ENCODE peak calls at places on chromosomes 16 and 17, in eight cellular contexts. O is transverse colon, R is prostate gland, A is stomach, Z is HCT116, M is spleen, E is sigmoid colon, N is GM12878. L is an unnamed sample. For H3K4me1, the result is how much of the 10 kb centered on the place peaks cover.

GRCh38 chr17:46003907-46004748 is 5.1 kb downstream of the STH start:
- DNase-seq in A (peak), R (peak), Z (no peak), M (no peak), O (peak), N (no peak), E (peak), L (no peak)

GRCh38 chr17:51873302-51873701 is 285.2 kb downstream of the CA10 start:
- DNase-seq in E (no peak), R (no peak), Z (no peak), O (no peak), A (no peak), N (no peak), M (no peak), L (no peak)

GRCh38 chr16:50583211-50583610 is 35.0 kb downstream of the NKD1 start:
- DNase-seq in R (no peak), M (no peak), E (no peak), N (no peak), A (no peak), O (no peak), Z (no peak), L (no peak)

GRCh38 chr17:51166987-51167931 is 1.0 kb downstream of the NME2 start:
- DNase-seq in E (no peak), A (peak), R (peak), Z (no peak), O (peak), M (peak), N (no peak), L (no peak)

GRCh38 chr16:50272111-50272571 is 5.8 kb downstream of the ADCY7 start:
- DNase-seq in M (peak), N (no peak), O (no peak), A (no peak), Z (no peak), R (no peak), E (peak), L (no peak)

GRCh38 chr17:16980813-16981731 is 9.2 kb upstream of the TNFRSF13B start:
- DNase-seq in M (peak), O (peak), N (peak), E (no peak), A (no peak), R (no peak), Z (no peak), L (no peak)

GRCh38 chr16:75108792-75109731 is 7.5 kb downstream of the LDHD start:
- DNase-seq in Z (peak), M (peak), N (peak), R (peak), O (peak), E (peak), A (peak), L (peak)

GRCh38 chr17:29115906-29116651 is 64.1 kb downstream of the MYO18A start:
- DNase-seq in R (no peak), N (no peak), E (no peak), A (no peak), O (no peak), Z (peak), M (no peak), L (no peak)

GRCh38 chr16:55000595-55000994 is 69.9 kb downstream of the IRX5 start:
- DNase-seq in Z (no peak), A (no peak), M (no peak), O (no peak), R (no peak), E (no peak), N (no peak), L (no peak)

GRCh38 chr17:44610871-44611270 is 45.4 kb upstream of the MEIOC start:
- DNase-seq in E (no peak), R (no peak), M (no peak), O (no peak), Z (no peak), A (no peak), N (no peak), L (no peak)

GRCh38 chr16:379961-380836 is 1.6 kb downstream of the PGAP6 start:
- DNase-seq in Z (no peak), O (no peak), N (no peak), A (no peak), E (no peak), M (no peak), R (no peak), L (no peak)

GRCh38 chr17:49694847-49695697 is 12.7 kb downstream of the SLC35B1 start:
- DNase-seq in R (peak), A (peak), Z (no peak), E (peak), N (no peak), M (peak), O (peak), L (no peak)

GRCh38 chr16:51155901-51156810 is 5.1 kb upstream of the SALL1 start:
- DNase-seq in Z (no peak), N (no peak), O (no peak), R (no peak), E (no peak), M (no peak), A (no peak), L (no peak)

GRCh38 chr16:31537362-31537921 is 9.7 kb downstream of the AHSP start:
- DNase-seq in O (no peak), Z (no peak), A (no peak), E (no peak), N (no peak), R (no peak), M (no peak), L (no peak)

GRCh38 chr17:81385320-81386111 is 9.7 kb upstream of the BAHCC1 start:
- DNase-seq in Z (no peak), E (peak), R (no peak), O (peak), A (no peak), M (no peak), N (no peak), L (no peak)
- TF ChIP-seq POLR2AphosphoS5 in Z (no peak), E (peak), R (no peak), O (no peak), A (no peak), M (no peak), N (no peak), L (no peak)

DNA sequence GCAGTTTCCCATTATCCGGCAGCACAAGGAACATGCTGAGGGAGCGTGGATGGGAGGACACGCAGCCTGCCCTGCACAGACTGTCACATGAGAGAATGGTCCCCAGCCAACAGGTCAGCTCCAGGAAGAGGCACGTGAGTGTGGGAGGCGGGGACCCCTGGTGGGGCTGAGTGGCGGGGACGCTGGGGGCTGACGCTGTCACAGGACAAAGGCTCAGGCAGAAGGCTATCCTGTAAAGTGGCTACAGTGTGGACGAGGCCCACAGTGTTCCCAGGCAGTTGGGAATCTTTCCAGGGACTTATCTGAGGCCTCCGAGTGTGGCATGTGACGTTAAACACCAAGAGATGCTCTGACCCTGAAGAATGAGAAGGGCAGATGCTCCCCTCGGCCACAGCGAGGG is 30.4 kb downstream of the MBTPS1 start:
- DNase-seq in Z (no peak), N (no peak), R (no peak), M (no peak), A (no peak), E (no peak), O (no peak), L (no peak)
- H3K4me1 ChIP-seq in Z (under half), N (under half), R (under half), M (under half), A (under half), E (under half), O (under half), L (under half)

GRCh38 chr17:3698139-3698538 is 2.2 kb upstream of the P2RX5 start:
- DNase-seq in N (no peak), O (no peak), R (no peak), Z (no peak), A (no peak), E (no peak), M (no peak), L (no peak)

GRCh38 chr17:3695129-3695722 is 729 bp downstream of the P2RX5 start:
- DNase-seq in O (peak), Z (no peak), E (no peak), A (no peak), M (no peak), N (no peak), R (no peak), L (no peak)

GRCh38 chr17:3693829-3694231 is 2.1 kb downstream of the P2RX5 start:
- DNase-seq in E (no peak), N (peak), A (no peak), O (peak), Z (no peak), M (no peak), R (no peak), L (no peak)

GRCh38 chr17:3697157-3697515 is 1.2 kb upstream of the P2RX5 start:
- DNase-seq in O (no peak), N (no peak), M (no peak), R (no peak), Z (no peak), E (no peak), A (no peak), L (no peak)

DNA sequence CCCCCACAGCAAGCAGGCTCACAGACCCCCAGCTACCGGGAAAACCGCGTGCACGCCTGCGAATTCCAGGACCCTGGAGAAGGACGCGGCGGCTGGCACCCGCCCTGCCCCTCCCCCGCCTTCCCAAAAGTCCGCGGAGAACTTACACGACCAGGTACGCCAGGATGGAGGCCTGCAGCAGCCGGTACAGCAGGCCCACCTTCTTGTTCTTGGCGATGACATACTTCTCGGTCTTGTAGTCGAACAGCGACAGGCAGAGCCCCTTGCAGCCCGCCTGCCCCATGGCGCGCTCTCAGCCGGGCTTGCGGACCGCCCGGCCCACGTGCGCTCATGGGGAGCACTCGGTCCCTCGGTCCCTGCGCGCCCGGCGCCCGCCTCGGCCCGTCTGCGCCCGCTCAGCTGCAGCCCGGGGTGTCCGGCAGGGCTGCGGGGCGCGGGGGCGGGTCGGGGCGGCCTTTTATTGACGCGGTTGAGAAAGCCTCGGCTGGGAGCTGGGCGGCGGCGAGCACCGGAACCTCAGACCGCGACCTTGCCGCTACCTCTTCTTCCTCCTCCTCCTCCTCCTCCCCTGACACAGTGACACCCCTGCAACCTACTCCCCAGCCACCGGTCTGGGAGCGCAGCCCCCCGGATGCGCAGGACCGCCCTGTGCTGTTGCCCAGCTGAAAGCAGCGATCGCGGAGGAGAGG is at the start of gene P2RX5:
- DNase-seq in M (peak), Z (no peak), R (no peak), A (no peak), E (no peak), N (no peak), O (peak), L (no peak)
- TF ChIP-seq POLR2A in M (no peak), Z (no peak), R (no peak), A (no peak), E (no peak), N (peak), O (no peak), L (no peak)

DNA sequence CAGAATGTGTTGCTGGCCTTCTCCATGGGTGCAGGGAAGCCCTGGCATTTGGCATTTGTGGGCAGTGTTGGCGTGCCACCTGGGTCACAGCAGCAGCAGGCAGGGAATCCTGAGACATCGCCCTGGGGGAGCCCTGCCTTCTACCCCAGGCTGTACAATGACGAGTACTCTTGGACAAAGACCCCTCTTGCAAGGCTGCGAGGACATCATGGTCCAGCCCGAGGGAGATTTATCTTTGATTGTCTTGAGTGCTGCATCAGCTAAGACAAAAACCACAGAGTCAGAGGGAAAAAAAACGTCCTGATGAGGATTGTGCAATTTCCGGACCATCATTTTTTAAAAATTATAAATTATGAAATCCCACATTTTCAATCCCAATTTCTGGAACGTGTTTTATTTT is 3.7 kb downstream of the CRISPLD2 start:
- DNase-seq in M (no peak), O (no peak), N (no peak), A (no peak), Z (no peak), R (no peak), E (peak), L (no peak)
- TF ChIP-seq POLR2AphosphoS5 in M (peak), O (peak), N (no peak), A (peak), Z (no peak), R (no peak), E (peak), L (peak)

GRCh38 chr17:81918762-81919545 is 978 bp upstream of the SIRT7 start:
- DNase-seq in A (peak), N (no peak), M (no peak), O (peak), E (no peak), Z (no peak), R (peak), L (no peak)
- H3K4me1 ChIP-seq in A (half or more), N (under half), M (half or more), O (half or more), E (under half), Z (under half), R (under half), L (under half)

GRCh38 chr17:18980682-18981384 is 23.7 kb downstream of the FAM83G start:
- DNase-seq in M (no peak), N (no peak), E (no peak), R (no peak), Z (no peak), A (no peak), O (no peak), L (no peak)
- TF ChIP-seq POLR2A in M (no peak), N (no peak), E (no peak), R (no peak), Z (no peak), A (no peak), O (no peak), L (no peak)

GRCh38 chr17:41975099-41976083 is 8.8 kb downstream of the CNP start:
- DNase-seq in M (peak), Z (no peak), N (no peak), A (no peak), O (no peak), E (no peak), R (no peak), L (no peak)
- TF ChIP-seq POLR2AphosphoS5 in M (no peak), Z (no peak), N (no peak), A (no peak), O (no peak), E (no peak), R (no peak), L (no peak)

DNA sequence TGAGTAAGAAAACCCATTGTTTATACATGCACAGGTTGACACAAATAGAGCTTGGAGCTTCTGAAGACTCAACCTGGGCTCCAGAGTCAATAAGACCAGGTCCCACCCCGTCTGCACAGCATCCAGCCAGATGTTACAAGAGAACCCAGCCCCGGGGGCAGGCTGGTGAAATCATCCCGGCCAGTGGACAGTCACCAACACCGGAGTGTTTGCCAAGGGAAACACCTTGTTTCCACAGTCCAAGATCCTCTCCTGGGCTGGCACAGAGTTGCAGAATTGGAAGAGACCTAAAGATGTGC is 90.3 kb downstream of the RAB11FIP4 start:
- DNase-seq in N (no peak), M (no peak), E (no peak), A (no peak), O (no peak), R (no peak), Z (no peak), L (no peak)
- H3K4me1 ChIP-seq in N (under half), M (under half), E (under half), A (under half), O (under half), R (under half), Z (under half), L (under half)

L was measured in breast epithelium.